ENCODE peak calls at places on chromosomes 11 and 22, in seven cellular contexts. F, E, X, C, D, G and L are unnamed samples.

GRCh38 chr11:77127969-77128691 is at the start of gene MYO7A:
- DNase-seq in F (peak; percentile 25), G (no peak), D (peak; percentile 42), E (no peak), X (no peak), C (no peak), L (no peak)

GRCh38 chr11:64290352-64290751 is 750 bp upstream of the KCNK4 start:
- DNase-seq in D (no peak), E (no peak), X (no peak), G (no peak), C (no peak), F (no peak), L (no peak)

GRCh38 chr11:78564037-78564888 is 10.4 kb downstream of the NARS2 start:
- DNase-seq in C (no peak), X (peak; percentile 41), D (no peak), E (no peak), G (peak; percentile 58), F (peak; percentile 38), L (peak; percentile 49)

GRCh38 chr11:12792590-12792989 is 118.4 kb downstream of the TEAD1 start:
- DNase-seq in E (no peak), C (no peak), X (no peak), D (no peak), G (no peak), F (no peak), L (no peak)

GRCh38 chr22:34096770-34097169 is 176.5 kb upstream of the LARGE1 start:
- DNase-seq in D (no peak), G (no peak), F (no peak), E (no peak), X (no peak), C (no peak), L (no peak)

GRCh38 chr11:129862123-129862522 is 33.3 kb downstream of the NFRKB start:
- DNase-seq in E (peak; percentile 63), F (peak; percentile 35), G (no peak), C (peak; percentile 14), X (no peak), D (no peak), L (no peak)

GRCh38 chr22:27344546-27344945 is 457.0 kb downstream of the MN1 start:
- DNase-seq in X (no peak), E (no peak), D (no peak), G (no peak), F (no peak), C (no peak), L (no peak)

GRCh38 chr11:43573233-43573632 is 107.3 kb upstream of the HSD17B12 start:
- DNase-seq in D (no peak), C (no peak), X (no peak), F (no peak), G (no peak), E (no peak), L (no peak)

GRCh38 chr22:26642465-26643367 is 14.7 kb upstream of the MIAT start:
- DNase-seq in G (peak; percentile 81), D (no peak), X (peak; percentile 46), F (no peak), C (no peak), E (no peak), L (no peak)

GRCh38 chr11:103773537-103773936 is 262.9 kb upstream of the DDI1 start:
- DNase-seq in C (no peak), F (no peak), E (peak; percentile 83), X (no peak), D (no peak), G (no peak), L (no peak)

GRCh38 chr11:12005476-12005875 is 3.0 kb downstream of the DKK3 start:
- DNase-seq in E (no peak), C (no peak), F (no peak), X (no peak), G (no peak), D (no peak), L (peak; percentile 62)

GRCh38 chr22:28232231-28232630 is 313.2 kb upstream of the PITPNB start:
- DNase-seq in X (no peak), D (no peak), G (no peak), C (no peak), E (no peak), F (no peak), L (no peak)

GRCh38 chr11:61972796-61973602 is 5.6 kb upstream of the FTH1 start:
- DNase-seq in F (peak; percentile 48), E (peak; percentile 87), G (no peak), C (no peak), X (no peak), D (no peak), L (no peak)

GRCh38 chr11:111303476-111303875 is 5.1 kb downstream of the POU2AF3 start:
- DNase-seq in C (no peak), F (peak; percentile 66), X (no peak), E (no peak), D (no peak), G (no peak), L (no peak)

GRCh38 chr11:111718436-111719325 is 47.5 kb downstream of the PPP2R1B start:
- DNase-seq in F (no peak), G (no peak), E (no peak), C (peak; percentile 31), D (no peak), X (no peak), L (no peak)

GRCh38 chr22:50627452-50627913 is 469 bp downstream of the ARSA start:
- DNase-seq in X (no peak), E (no peak), G (peak; percentile 27), C (no peak), D (no peak), F (no peak), L (no peak)

GRCh38 chr22:30204015-30204741 is 42.4 kb downstream of the LIF start:
- DNase-seq in D (no peak), E (peak; percentile 84), G (no peak), X (no peak), F (no peak), C (no peak), L (no peak)

GRCh38 chr11:79441159-79441875 is 487 bp upstream of the TENM4 start:
- DNase-seq in F (no peak), D (no peak), E (no peak), X (no peak), C (no peak), G (no peak), L (no peak)

GRCh38 chr11:74316772-74317505 is 5.5 kb upstream of the P4HA3 start:
- DNase-seq in G (no peak), X (no peak), E (no peak), F (no peak), D (no peak), C (no peak), L (no peak)

GRCh38 chr11:95254139-95254704 is 23.2 kb upstream of the SESN3 start:
- DNase-seq in F (peak; percentile 1), C (peak; percentile 22), G (peak; percentile 82), D (peak; percentile 82), X (peak; percentile 78), E (peak; percentile 93), L (peak; percentile 73)

GRCh38 chr22:33853200-33854097 is 66.8 kb downstream of the LARGE1 start:
- DNase-seq in G (peak; percentile 4), D (peak; percentile 54), E (no peak), X (no peak), C (peak; percentile 50), F (peak; percentile 68), L (no peak)

GRCh38 chr11:121829159-121829643 is 286.8 kb downstream of the BLID start:
- DNase-seq in X (no peak), E (peak; percentile 84), C (peak; percentile 27), G (no peak), D (no peak), F (no peak), L (peak; percentile 96)

GRCh38 chr11:20477418-20478090 is 90.0 kb downstream of the PRMT3 start:
- DNase-seq in G (no peak), F (no peak), E (no peak), C (no peak), D (no peak), X (no peak), L (no peak)

GRCh38 chr11:44564198-44564597 is 1.3 kb upstream of the CD82 start:
- DNase-seq in G (no peak), F (no peak), X (no peak), D (no peak), E (no peak), C (no peak), L (no peak)

GRCh38 chr22:40720538-40721256 is 41.4 kb downstream of the MCHR1 start:
- DNase-seq in X (no peak), C (no peak), D (no peak), F (no peak), G (no peak), E (no peak), L (no peak)

GRCh38 chr11:65310756-65311155 is 3.9 kb upstream of the CDC42EP2 start:
- DNase-seq in F (peak; percentile 31), X (no peak), C (no peak), D (no peak), E (no peak), G (no peak), L (no peak)

GRCh38 chr11:58786693-58787092 is 55.0 kb upstream of the GLYAT start:
- DNase-seq in G (no peak), E (no peak), C (no peak), X (no peak), F (no peak), D (no peak), L (no peak)

GRCh38 chr11:81870066-81870412 is 863.6 kb downstream of the FAM181B start:
- DNase-seq in C (no peak), D (no peak), E (no peak), G (peak; percentile 11), X (no peak), F (no peak), L (no peak)

GRCh38 chr11:94128171-94128745 is 383 bp upstream of the PANX1 start:
- DNase-seq in C (no peak), X (no peak), F (no peak), E (peak; percentile 87), D (peak; percentile 28), G (no peak), L (no peak)

GRCh38 chr22:37163618-37164534 is 14.2 kb upstream of the IL2RB start:
- DNase-seq in F (no peak), D (no peak), X (no peak), E (no peak), G (peak; percentile 74), C (no peak), L (no peak)

GRCh38 chr11:34052608-34053160 is 1.2 kb downstream of the CAPRIN1 start:
- DNase-seq in F (peak; percentile 15), D (no peak), G (peak; percentile 40), C (no peak), E (no peak), X (no peak), L (no peak)

GRCh38 chr11:46560300-46561025 is 33.4 kb downstream of the AMBRA1 start:
- DNase-seq in C (no peak), X (peak; percentile 14), F (peak; percentile 14), D (no peak), G (peak; percentile 26), E (no peak), L (no peak)